ENCODE peak calls at places on chromosomes 16 and 17, in five cellular contexts. H, W, Q, I and P are unnamed samples.

GRCh38 chr17:68196394-68197090 is 51.3 kb upstream of the AMZ2 start:
- DNase-seq in I (no peak), H (no peak), W (no peak), Q (no peak), P (no peak)

GRCh38 chr16:874366-875181 is 74.0 kb upstream of the GNG13 start:
- DNase-seq in H (no peak), I (no peak), Q (no peak), W (no peak), P (peak)

GRCh38 chr17:371583-371982 is 19.0 kb upstream of the RPH3AL start:
- DNase-seq in W (no peak), H (no peak), I (no peak), Q (no peak), P (no peak)

GRCh38 chr17:74059471-74059870 is 144.0 kb upstream of the RPL38 start:
- DNase-seq in Q (no peak), W (no peak), H (no peak), I (no peak), P (no peak)

GRCh38 chr17:59845595-59846390 is 47.0 kb downstream of the TUBD1 start:
- DNase-seq in W (no peak), I (peak), Q (peak), H (no peak), P (peak)

GRCh38 chr16:54346046-54346445 is 59.5 kb upstream of the IRX3 start:
- DNase-seq in W (no peak), Q (no peak), I (no peak), H (no peak), P (no peak)

GRCh38 chr17:2190014-2190413 is 113.6 kb downstream of the SMG6 start:
- DNase-seq in I (peak), W (no peak), H (no peak), Q (no peak), P (no peak)

GRCh38 chr17:42310281-42311156 is 22.2 kb downstream of the STAT5A start:
- DNase-seq in Q (peak), W (no peak), H (no peak), I (no peak), P (no peak)

GRCh38 chr16:11136600-11136999 is 119.4 kb downstream of the SOCS1 start:
- DNase-seq in Q (no peak), H (no peak), W (no peak), I (no peak), P (no peak)

GRCh38 chr16:73053379-73054130 is 5.6 kb upstream of the ZFHX3 start:
- DNase-seq in Q (peak), W (no peak), H (no peak), I (no peak), P (no peak)

GRCh38 chr17:15918661-15919259 is 26.2 kb upstream of the ADORA2B start:
- DNase-seq in I (peak), W (no peak), Q (no peak), H (no peak), P (peak)

GRCh38 chr17:12928736-12929135 is 89.1 kb downstream of the ELAC2 start:
- DNase-seq in Q (peak), H (no peak), I (no peak), W (no peak), P (no peak)

GRCh38 chr16:11224096-11224893 is 31.7 kb downstream of the SOCS1 start:
- DNase-seq in W (peak), Q (peak), H (no peak), I (peak), P (peak)

GRCh38 chr16:18782697-18783429 is 7.3 kb downstream of the RPS15A start:
- DNase-seq in I (no peak), Q (no peak), H (no peak), W (no peak), P (no peak)

GRCh38 chr17:72388765-72389473 is 268.1 kb downstream of the SOX9 start:
- DNase-seq in W (no peak), Q (no peak), I (no peak), H (no peak), P (no peak)

GRCh38 chr16:17177968-17178880 is 292.5 kb downstream of the XYLT1 start:
- DNase-seq in Q (peak), W (no peak), H (no peak), I (no peak), P (no peak)

GRCh38 chr17:20208717-20209116 is 199.6 kb downstream of the SPECC1 start:
- DNase-seq in W (no peak), I (no peak), Q (no peak), H (no peak), P (no peak)

GRCh38 chr16:18834873-18835272 is 33.5 kb upstream of the ARL6IP1 start:
- DNase-seq in W (no peak), Q (no peak), H (no peak), I (no peak), P (no peak)

GRCh38 chr17:48752399-48753288 is 24.1 kb upstream of the HOXB13 start:
- DNase-seq in H (no peak), I (no peak), W (no peak), Q (peak), P (peak)

GRCh38 chr17:38702166-38702899 is 2.7 kb upstream of the MLLT6 start:
- DNase-seq in W (no peak), Q (peak), I (peak), H (no peak), P (peak)

GRCh38 chr17:3049705-3050295 is 13.6 kb downstream of the OR1D5 start:
- DNase-seq in I (no peak), H (no peak), Q (no peak), W (no peak), P (no peak)

GRCh38 chr16:11896776-11897175 is 19.0 kb downstream of the GSPT1 start:
- DNase-seq in W (no peak), Q (no peak), I (no peak), H (no peak), P (no peak)

GRCh38 chr16:68453816-68454215 is 5.5 kb upstream of the SMPD3 start:
- DNase-seq in H (no peak), W (no peak), I (no peak), Q (no peak), P (no peak)

GRCh38 chr16:4944333-4945281 is 7.7 kb upstream of the PPL start:
- DNase-seq in H (no peak), W (no peak), Q (peak), I (peak), P (peak)

GRCh38 chr16:47142469-47143328 is 1.0 kb downstream of the NETO2 start:
- DNase-seq in I (peak), H (no peak), Q (peak), W (peak), P (peak)

GRCh38 chr16:55703003-55704001 is 47.5 kb downstream of the SLC6A2 start:
- DNase-seq in I (no peak), W (no peak), H (no peak), Q (peak), P (no peak)

GRCh38 chr17:76772842-76773521 is 35.1 kb downstream of the MFSD11 start:
- DNase-seq in I (no peak), W (no peak), Q (no peak), H (no peak), P (peak)

GRCh38 chr16:57563761-57564160 is 21.3 kb downstream of the ADGRG5 start:
- DNase-seq in W (no peak), H (no peak), Q (no peak), I (no peak), P (peak)

GRCh38 chr16:67868290-67868689 is 4.6 kb upstream of the EDC4 start:
- DNase-seq in H (no peak), I (no peak), Q (no peak), W (no peak), P (no peak)

GRCh38 chr17:28746611-28747045 is 2.8 kb downstream of the TRAF4 start:
- DNase-seq in Q (peak), W (no peak), H (no peak), I (peak), P (peak)

GRCh38 chr17:52721932-52722331 is 563.4 kb upstream of the CA10 start:
- DNase-seq in H (no peak), I (no peak), W (no peak), Q (no peak), P (no peak)

GRCh38 chr17:4833941-4834501 is 881 bp downstream of the MINK1 start:
- DNase-seq in I (peak), H (no peak), W (no peak), Q (peak), P (no peak)

GRCh38 chr17:68540981-68541380 is 28.8 kb downstream of the PRKAR1A start:
- DNase-seq in I (no peak), W (no peak), H (no peak), Q (no peak), P (no peak)

GRCh38 chr17:19502517-19502916 is 31.1 kb upstream of the SLC47A1 start:
- DNase-seq in Q (no peak), I (no peak), H (no peak), W (no peak), P (no peak)

GRCh38 chr16:82891918-82892317 is 265.1 kb downstream of the CDH13 start:
- DNase-seq in Q (no peak), W (no peak), H (no peak), I (no peak), P (no peak)

GRCh38 chr16:2500937-2501750 is 12.6 kb upstream of the ATP6V0C start:
- DNase-seq in I (peak), H (peak), W (peak), Q (peak), P (peak)
- TF ChIP-seq POLR2AphosphoS5 in I (no peak), H (no peak), W (no peak), Q (peak), P (no peak)

GRCh38 chr17:80889231-80889896 is 102.3 kb upstream of the CHMP6 start:
- DNase-seq in I (no peak), Q (no peak), W (no peak), H (no peak), P (no peak)
- TF ChIP-seq POLR2AphosphoS5 in I (no peak), Q (no peak), W (no peak), H (no peak), P (no peak)

DNA sequence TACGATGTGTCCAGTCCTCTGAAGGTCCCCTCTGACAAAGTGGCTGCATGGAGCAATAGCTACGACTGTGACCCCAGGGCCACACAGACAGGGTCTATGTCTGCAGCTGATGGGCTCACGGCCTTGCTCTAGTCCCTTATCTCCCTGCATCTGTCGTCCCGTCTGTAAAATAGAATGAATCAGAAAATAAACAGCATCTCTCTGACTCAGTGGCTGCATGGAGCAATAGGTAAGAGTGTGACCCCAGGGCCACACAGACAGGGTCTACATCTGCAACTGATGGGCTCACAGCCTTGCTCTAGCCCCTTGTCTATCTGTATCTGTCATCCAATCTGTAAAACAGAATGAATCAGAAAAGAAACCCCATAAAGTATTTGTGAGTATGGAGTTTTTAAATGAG is 117.6 kb upstream of the FOXF1 start:
- DNase-seq in H (no peak), W (no peak), Q (no peak), I (no peak), P (no peak)
- TF ChIP-seq POLR2AphosphoS5 in H (no peak), W (no peak), Q (no peak), I (no peak), P (no peak)

DNA sequence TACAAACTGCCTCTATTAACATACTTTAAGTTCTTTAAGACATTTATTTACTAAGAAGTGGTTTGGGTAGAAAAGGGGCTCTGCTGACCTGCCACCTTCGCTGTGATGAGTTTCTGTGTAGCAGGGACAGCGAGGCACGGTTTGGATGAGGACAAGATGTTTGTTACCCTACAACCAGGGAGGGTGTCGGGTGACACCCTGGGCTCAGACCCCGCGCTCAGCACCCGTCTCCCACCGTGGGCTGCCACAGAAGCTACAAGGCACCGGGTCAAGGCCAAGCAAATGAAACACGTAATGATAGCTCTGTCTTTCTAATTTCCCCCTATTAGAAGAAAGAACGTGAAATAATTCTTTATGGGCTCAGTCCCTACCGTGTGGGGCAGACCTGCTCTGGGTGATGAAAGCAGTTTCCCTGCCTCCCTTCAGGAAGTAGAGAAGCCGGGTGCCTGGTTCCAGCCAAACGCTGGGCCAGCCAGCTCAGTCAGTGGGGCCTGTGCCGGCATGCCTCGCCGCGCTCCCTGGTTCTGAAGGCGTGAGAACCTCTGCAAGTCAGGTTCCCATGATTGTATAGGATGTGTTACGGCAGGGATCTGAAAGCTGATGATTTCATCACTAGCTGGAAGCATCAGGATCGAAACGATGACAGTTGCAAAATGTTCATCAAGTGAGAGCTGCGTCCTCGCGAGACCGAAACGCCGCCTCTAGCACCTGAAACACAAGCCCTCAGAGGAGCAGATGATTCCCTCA is 3.9 kb downstream of the ZNF750 start:
- DNase-seq in Q (peak), H (no peak), I (no peak), W (no peak), P (no peak)
- TF ChIP-seq POLR2AphosphoS5 in Q (no peak), H (no peak), I (no peak), W (no peak), P (no peak)

DNA sequence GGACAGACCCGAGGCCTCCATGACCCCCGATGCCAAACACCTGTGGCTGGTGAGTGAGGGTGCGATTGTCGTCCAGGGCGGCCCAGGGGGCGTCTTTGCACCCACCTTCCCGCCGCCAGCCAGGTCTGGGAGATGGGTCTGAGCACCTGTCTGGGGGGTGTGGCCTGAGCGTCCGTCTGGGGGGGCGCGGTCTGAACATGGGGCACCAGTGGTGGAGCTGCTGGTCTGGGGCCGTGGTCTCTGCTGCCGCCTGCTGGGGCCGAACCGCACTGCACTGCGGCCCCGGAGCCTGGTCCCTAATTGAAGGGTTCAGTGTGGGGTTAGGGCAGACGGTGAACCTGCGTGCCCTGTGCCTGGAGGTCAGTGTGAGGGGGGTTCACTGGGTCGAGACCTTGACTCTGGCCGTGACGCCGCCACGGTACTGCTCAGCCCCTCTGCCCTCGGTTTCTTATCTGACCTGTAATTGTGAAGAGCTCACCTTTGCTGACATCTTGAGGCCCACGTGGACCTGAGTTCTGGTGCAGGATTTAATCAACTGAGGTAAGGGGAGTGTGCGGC is 12.6 kb upstream of the TCF25 start:
- DNase-seq in I (peak), Q (peak), H (peak), W (peak), P (peak)
- TF ChIP-seq POLR2AphosphoS5 in I (no peak), Q (no peak), H (peak), W (no peak), P (no peak)

GRCh38 chr17:57662644-57663308 is 82.3 kb downstream of the CCDC182 start:
- DNase-seq in I (peak), H (peak), W (peak), Q (peak), P (peak)
- TF ChIP-seq POLR2AphosphoS5 in I (no peak), H (no peak), W (no peak), Q (no peak), P (peak)